ENCODE peak calls at places on chromosomes 12 and 14, in nine cellular contexts. Q is hepatocyte; P is PC-9; N is lower lobe of right lung; K is H9; I is right lobe of liver; X is CD4-positive, CD25-positive, alpha-beta regulatory T cell; W is psoas muscle; Z is AG04450. S is an unnamed sample.

GRCh38 chr14:75454963-75455546 is 27.2 kb downstream of the JDP2 start:
- DNase-seq in Q (peak; percentile 68), P (peak; percentile 87), N (peak; percentile 72), K (no peak), I (no peak), X (no peak), W (peak; percentile 91), Z (no peak), S (peak; percentile 40)

GRCh38 chr12:96034631-96035282 is 630 bp downstream of the LTA4H start:
- DNase-seq in Q (peak; percentile 62), P (no peak), N (peak; percentile 52), K (peak; percentile 43), I (no peak), X (peak; percentile 39), W (peak; percentile 51), Z (no peak), S (peak; percentile 16)

GRCh38 chr12:24596768-24597388 is 352.0 kb downstream of the BCAT1 start:
- DNase-seq in Q (peak; percentile 26), P (no peak), N (no peak), K (no peak), I (no peak), X (peak; percentile 7), W (no peak), Z (no peak), S (peak; percentile 30)

GRCh38 chr12:63907561-63907960 is 63.1 kb downstream of the SRGAP1 start:
- DNase-seq in Q (no peak), P (no peak), N (no peak), K (no peak), I (no peak), X (no peak), W (no peak), Z (no peak), S (no peak)

GRCh38 chr12:71782007-71782406 is 27.3 kb downstream of the RAB21 start:
- DNase-seq in Q (no peak), P (no peak), N (no peak), K (no peak), I (no peak), X (no peak), W (no peak), Z (no peak), S (no peak)

GRCh38 chr12:120546050-120546386 is 11.9 kb downstream of the RNF10 start:
- DNase-seq in Q (no peak), P (no peak), N (no peak), K (no peak), I (no peak), X (no peak), W (no peak), Z (no peak), S (no peak)

GRCh38 chr14:31858868-31859267 is 218.2 kb upstream of the ARHGAP5 start:
- DNase-seq in Q (no peak), P (no peak), N (no peak), K (no peak), I (no peak), X (no peak), W (no peak), Z (no peak), S (no peak)

GRCh38 chr12:9334026-9334692 is 126.0 kb upstream of the PZP start:
- DNase-seq in Q (peak; percentile 51), P (no peak), N (no peak), K (no peak), I (no peak), X (no peak), W (no peak), Z (no peak), S (peak; percentile 18)

GRCh38 chr12:79522237-79522636 is 168.5 kb downstream of the PAWR start:
- DNase-seq in Q (no peak), P (no peak), N (no peak), K (no peak), I (no peak), X (no peak), W (no peak), Z (no peak), S (peak; percentile 64)

GRCh38 chr12:112837629-112838191 is 46.2 kb downstream of the RPH3A start:
- DNase-seq in Q (peak; percentile 32), P (peak; percentile 59), N (no peak), K (no peak), I (no peak), X (no peak), W (no peak), Z (no peak), S (peak; percentile 36)

GRCh38 chr14:59017285-59017965 is 171.0 kb upstream of the DAAM1 start:
- DNase-seq in Q (no peak), P (no peak), N (no peak), K (no peak), I (no peak), X (no peak), W (no peak), Z (no peak), S (peak; percentile 24)

GRCh38 chr14:36746907-36747306 is 85.2 kb downstream of the PAX9 start:
- DNase-seq in Q (no peak), P (no peak), N (no peak), K (no peak), I (no peak), X (no peak), W (no peak), Z (no peak), S (no peak)

GRCh38 chr14:69056389-69056788 is 77.3 kb upstream of the ACTN1 start:
- DNase-seq in Q (peak; percentile 58), P (no peak), N (no peak), K (peak; percentile 79), I (no peak), X (peak; percentile 44), W (no peak), Z (no peak), S (no peak)

GRCh38 chr14:69054030-69054429 is 74.9 kb upstream of the ACTN1 start:
- DNase-seq in Q (no peak), P (no peak), N (no peak), K (no peak), I (no peak), X (no peak), W (no peak), Z (no peak), S (no peak)

GRCh38 chr14:69055973-69056372 is 76.9 kb upstream of the ACTN1 start:
- DNase-seq in Q (no peak), P (no peak), N (no peak), K (no peak), I (no peak), X (no peak), W (no peak), Z (no peak), S (no peak)

GRCh38 chr14:69052181-69052601 is 73.1 kb upstream of the ACTN1 start:
- DNase-seq in Q (no peak), P (no peak), N (no peak), K (no peak), I (no peak), X (no peak), W (no peak), Z (no peak), S (no peak)

GRCh38 chr14:69055125-69055524 is 76.0 kb upstream of the ACTN1 start:
- DNase-seq in Q (no peak), P (peak; percentile 23), N (no peak), K (no peak), I (no peak), X (no peak), W (no peak), Z (peak; percentile 74), S (peak; percentile 98)
- H3K27ac ChIP-seq in Q (no peak overlapping the region), P (no peak overlapping the region), N (no peak overlapping the region), K (no peak overlapping the region), I (no peak overlapping the region), X (no peak overlapping the region), W (no peak overlapping the region), Z (peak overlapping the region; percentile 76), S (peak overlapping the region; percentile 83)

GRCh38 chr14:67962215-67962644 is 142.7 kb downstream of the RAD51B start:
- DNase-seq in Q (peak; percentile 31), P (no peak), N (no peak), K (no peak), I (no peak), X (no peak), W (no peak), Z (no peak), S (no peak)

GRCh38 chr14:67964391-67964812 is 144.8 kb downstream of the RAD51B start:
- DNase-seq in Q (peak; percentile 44), P (peak; percentile 95), N (no peak), K (no peak), I (no peak), X (no peak), W (no peak), Z (no peak), S (no peak)

GRCh38 chr14:67961676-67962075 is 142.1 kb downstream of the RAD51B start:
- DNase-seq in Q (no peak), P (no peak), N (no peak), K (no peak), I (no peak), X (no peak), W (no peak), Z (no peak), S (no peak)

GRCh38 chr14:67963960-67964359 is 144.4 kb downstream of the RAD51B start:
- DNase-seq in Q (no peak), P (no peak), N (no peak), K (no peak), I (no peak), X (no peak), W (no peak), Z (no peak), S (no peak)

DNA sequence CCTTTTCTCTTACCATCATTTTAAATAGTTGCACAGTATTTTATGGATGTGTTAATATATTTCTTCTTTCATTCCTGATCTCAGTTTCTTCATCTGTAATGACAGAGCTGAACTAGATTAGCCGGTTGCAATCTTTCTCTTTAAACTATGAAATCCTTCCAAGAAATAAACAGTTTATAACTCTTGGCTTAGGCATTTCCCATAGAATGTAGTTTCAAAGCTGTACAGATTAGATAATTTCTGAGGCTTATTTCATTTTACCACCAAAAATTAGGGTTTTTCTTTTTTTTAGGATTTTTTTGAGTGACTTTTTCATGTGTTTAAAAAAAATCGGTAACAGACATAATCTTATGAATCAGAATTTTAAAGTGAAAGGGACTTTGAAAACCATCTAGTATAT is 144.0 kb downstream of the RAD51B start:
- DNase-seq in Q (no peak), P (no peak), N (no peak), K (no peak), I (no peak), X (no peak), W (no peak), Z (no peak), S (no peak)
- H3K27ac ChIP-seq in Q (peak overlapping the region; percentile 84), P (peak overlapping the region; percentile 77), N (peak overlapping the region; percentile 59), K (no peak overlapping the region), I (no peak overlapping the region), X (no peak overlapping the region), W (no peak overlapping the region), Z (no peak overlapping the region), S (no peak overlapping the region)

DNA sequence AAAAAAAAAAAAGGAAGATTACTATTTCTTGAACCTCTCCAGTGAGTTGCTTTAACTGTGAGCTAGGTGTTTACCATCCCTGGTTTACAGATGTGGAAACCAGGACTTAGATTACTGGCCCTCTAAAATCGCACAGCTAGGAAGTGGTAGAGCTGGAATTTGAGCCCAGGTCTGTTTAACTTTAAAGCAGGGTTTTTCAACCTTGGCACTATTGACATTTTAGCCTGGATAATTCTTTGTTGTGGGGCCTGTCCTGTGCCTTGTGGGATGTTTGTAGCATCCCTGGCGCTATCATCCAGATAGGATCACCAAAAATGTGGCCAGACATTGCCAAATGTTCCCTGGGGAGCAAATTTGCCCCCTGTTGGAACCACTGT is 28.5 kb upstream of the SMOC1 start:
- DNase-seq in Q (peak; percentile 27), P (no peak), N (no peak), K (no peak), I (no peak), X (no peak), W (no peak), Z (no peak), S (no peak)
- H3K27ac ChIP-seq in Q (peak overlapping the region; percentile 54), P (no peak overlapping the region), N (no peak overlapping the region), K (no peak overlapping the region), I (peak overlapping the region; percentile 44), X (no peak overlapping the region), W (peak overlapping the region; percentile 91), Z (no peak overlapping the region), S (no peak overlapping the region)

GRCh38 chr12:92149563-92149962 is 3.9 kb upstream of the BTG1 start:
- DNase-seq in Q (no peak), P (no peak), N (no peak), K (no peak), I (no peak), X (no peak), W (no peak), Z (no peak), S (no peak)
- H3K27ac ChIP-seq in Q (no peak overlapping the region), P (no peak overlapping the region), N (no peak overlapping the region), K (no peak overlapping the region), I (no peak overlapping the region), X (no peak overlapping the region), W (no peak overlapping the region), Z (no peak overlapping the region), S (no peak overlapping the region)